ENCODE peak calls at places on chromosomes 6 and 20, in eight cellular contexts. F is tibial artery, D is IMR-90, R is PC-3, V is psoas muscle, S is ascending aorta, B is breast epithelium, Q is thoracic aorta. N is an unnamed sample.

GRCh38 chr6:25248100-25248499 is 31.1 kb upstream of the CARMIL1 start:
- DNase-seq in F (no peak), D (peak; percentile 66), R (peak; percentile 36), V (no peak), S (no peak), B (no peak), Q (no peak), N (no peak)

GRCh38 chr6:35385457-35386202 is 43.3 kb downstream of the PPARD start:
- DNase-seq in F (no peak), D (no peak), R (no peak), V (peak; percentile 71), S (no peak), B (no peak), Q (no peak), N (no peak)

GRCh38 chr6:2875840-2876207 is 27.3 kb downstream of the SERPINB9 start:
- DNase-seq in F (no peak), D (no peak), R (no peak), V (peak; percentile 65), S (no peak), B (no peak), Q (no peak), N (no peak)

GRCh38 chr20:19460386-19460785 is 247.9 kb downstream of the SLC24A3 start:
- DNase-seq in F (no peak), D (peak; percentile 4), R (peak; percentile 24), V (no peak), S (no peak), B (no peak), Q (no peak), N (no peak)

GRCh38 chr6:26216886-26217713 is 129.9 kb downstream of the HFE start:
- DNase-seq in F (peak; percentile 92), D (peak; percentile 90), R (no peak), V (peak; percentile 85), S (peak; percentile 96), B (peak; percentile 87), Q (peak; percentile 53), N (peak; percentile 82)

GRCh38 chr6:52284131-52284459 is 447 bp downstream of the MCM3 start:
- DNase-seq in F (no peak), D (peak; percentile 10), R (peak; percentile 47), V (peak; percentile 54), S (peak; percentile 67), B (peak; percentile 26), Q (no peak), N (no peak)

GRCh38 chr20:49367113-49367512 is 89.3 kb upstream of the ZNFX1 start:
- DNase-seq in F (no peak), D (no peak), R (no peak), V (no peak), S (no peak), B (no peak), Q (no peak), N (no peak)

GRCh38 chr20:62900052-62900691 is 26.1 kb downstream of the DIDO1 start:
- DNase-seq in F (peak; percentile 84), D (peak; percentile 64), R (peak; percentile 74), V (peak; percentile 87), S (peak; percentile 85), B (peak; percentile 78), Q (no peak), N (peak; percentile 68)

GRCh38 chr20:24634855-24635254 is 165.4 kb downstream of the SYNDIG1 start:
- DNase-seq in F (no peak), D (peak; percentile 94), R (peak; percentile 73), V (no peak), S (peak; percentile 58), B (no peak), Q (no peak), N (peak; percentile 91)

GRCh38 chr6:28683945-28684538 is 158.4 kb downstream of the GPX5 start:
- DNase-seq in F (no peak), D (peak; percentile 34), R (peak; percentile 70), V (no peak), S (no peak), B (no peak), Q (no peak), N (no peak)

GRCh38 chr20:59462249-59462648 is 142.1 kb upstream of the PHACTR3 start:
- DNase-seq in F (no peak), D (no peak), R (no peak), V (no peak), S (no peak), B (no peak), Q (no peak), N (no peak)

GRCh38 chr6:25034477-25034876 is 98.7 kb upstream of the RIPOR2 start:
- DNase-seq in F (no peak), D (no peak), R (no peak), V (no peak), S (no peak), B (no peak), Q (no peak), N (no peak)

GRCh38 chr6:105429676-105430075 is 26.8 kb upstream of the PREP start:
- DNase-seq in F (no peak), D (peak; percentile 74), R (no peak), V (no peak), S (no peak), B (no peak), Q (no peak), N (no peak)

GRCh38 chr20:38130687-38131587 is 34.1 kb downstream of the TGM2 start:
- DNase-seq in F (peak; percentile 63), D (no peak), R (no peak), V (peak; percentile 26), S (no peak), B (no peak), Q (no peak), N (no peak)

GRCh38 chr20:49259799-49260198 is 18.1 kb downstream of the ZNFX1 start:
- DNase-seq in F (no peak), D (no peak), R (no peak), V (no peak), S (no peak), B (no peak), Q (no peak), N (no peak)

GRCh38 chr6:132684267-132684666 is 25.3 kb upstream of the TAAR1 start:
- DNase-seq in F (no peak), D (peak; percentile 34), R (no peak), V (no peak), S (no peak), B (no peak), Q (no peak), N (no peak)

GRCh38 chr20:22863881-22864280 is 171.2 kb upstream of the SSTR4 start:
- DNase-seq in F (no peak), D (no peak), R (no peak), V (no peak), S (no peak), B (no peak), Q (no peak), N (no peak)

GRCh38 chr6:16206595-16207037 is 31.8 kb upstream of the GMPR start:
- DNase-seq in F (no peak), D (peak; percentile 87), R (peak; percentile 87), V (no peak), S (peak; percentile 88), B (peak; percentile 64), Q (peak; percentile 50), N (peak; percentile 48)

DNA sequence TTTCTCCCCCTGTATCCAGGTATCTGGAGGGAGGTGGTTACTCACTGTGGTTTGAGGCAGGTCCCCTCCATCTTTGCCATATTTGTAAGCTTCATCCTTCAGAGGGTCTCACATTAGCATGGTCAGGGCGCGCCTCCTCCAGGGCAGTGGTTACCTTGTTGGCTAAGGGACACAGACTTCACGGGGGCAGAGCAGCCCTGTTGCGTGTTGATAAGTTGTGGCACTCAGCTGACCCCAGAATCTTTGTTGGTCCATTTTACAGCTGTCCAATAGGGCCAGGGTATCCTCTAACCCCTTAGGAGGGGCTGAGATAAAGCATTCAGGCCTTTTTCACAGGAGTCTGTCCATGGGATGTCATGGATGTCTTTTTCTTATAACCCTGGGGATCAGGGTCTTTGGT is 89.5 kb upstream of the RNF24 start:
- DNase-seq in F (no peak), D (no peak), R (no peak), V (no peak), S (peak; percentile 43), B (no peak), Q (no peak), N (no peak)
- H3K4me3 ChIP-seq in F (no peak overlapping the region), D (no peak overlapping the region), R (no peak overlapping the region), V (no peak overlapping the region), S (no peak overlapping the region), B (no peak overlapping the region), Q (no peak overlapping the region), N (no peak overlapping the region)

DNA sequence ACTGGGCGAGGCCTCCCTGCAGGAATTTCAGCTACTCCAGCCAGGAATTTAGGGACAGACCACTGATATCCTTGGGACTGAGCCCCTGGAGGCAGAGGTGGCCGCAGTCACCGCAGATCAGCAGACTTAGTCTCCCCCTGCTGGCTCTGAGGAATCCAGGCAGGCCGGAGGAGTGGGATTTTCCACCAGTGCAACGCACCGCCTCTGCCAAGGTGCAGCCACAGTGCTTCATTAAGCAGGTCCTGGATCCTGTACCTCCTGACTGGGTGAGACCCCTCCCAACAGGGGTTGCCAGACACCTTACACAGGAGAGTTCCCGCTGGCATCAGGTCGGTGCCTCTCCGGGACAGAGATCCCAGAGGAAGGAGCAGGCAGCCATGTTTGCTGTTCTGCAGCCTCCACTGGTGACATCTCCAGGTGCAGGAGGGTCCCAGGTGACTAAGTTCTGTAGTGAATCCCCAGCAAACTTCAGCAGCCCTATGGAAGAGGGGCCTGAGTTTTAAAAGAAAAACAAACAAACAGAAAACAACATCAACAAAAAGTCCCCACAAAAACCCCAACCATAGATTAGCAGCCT is 515.2 kb downstream of the FRK start:
- DNase-seq in F (no peak), D (no peak), R (peak; percentile 42), V (peak; percentile 52), S (no peak), B (no peak), Q (no peak), N (no peak)
- TF ChIP-seq CTCF in F (no peak), D (peak; percentile 19), R (peak; percentile 54), V (no peak), S (no peak), B (no peak), Q (peak; percentile 37), N (no peak)

GRCh38 chr20:3735768-3736167 is 3.3 kb downstream of the HSPA12B start:
- DNase-seq in F (no peak), D (no peak), R (no peak), V (no peak), S (no peak), B (no peak), Q (no peak), N (no peak)

GRCh38 chr20:3734111-3734843 is 1.8 kb downstream of the HSPA12B start:
- DNase-seq in F (no peak), D (no peak), R (no peak), V (peak; percentile 63), S (no peak), B (no peak), Q (no peak), N (no peak)

GRCh38 chr20:3731944-3732326 is 550 bp upstream of the HSPA12B start:
- DNase-seq in F (no peak), D (no peak), R (no peak), V (peak; percentile 48), S (no peak), B (no peak), Q (no peak), N (no peak)

GRCh38 chr20:3732327-3733118 is at the start of gene HSPA12B:
- DNase-seq in F (no peak), D (no peak), R (no peak), V (peak; percentile 51), S (no peak), B (no peak), Q (no peak), N (no peak)

GRCh38 chr20:3733119-3733995 is 872 bp downstream of the HSPA12B start:
- DNase-seq in F (no peak), D (no peak), R (no peak), V (peak; percentile 55), S (no peak), B (no peak), Q (no peak), N (no peak)
- H3K4me3 ChIP-seq in F (peak overlapping the region; percentile 29), D (no peak overlapping the region), R (no peak overlapping the region), V (peak overlapping the region; percentile 64), S (no peak overlapping the region), B (peak overlapping the region; percentile 51), Q (peak overlapping the region; percentile 52), N (peak overlapping the region; percentile 45)

GRCh38 chr6:92292067-92292466 is 1127.3 kb downstream of the EPHA7 start:
- DNase-seq in F (no peak), D (no peak), R (no peak), V (no peak), S (no peak), B (no peak), Q (no peak), N (no peak)
- TF ChIP-seq CTCF in F (no peak), D (no peak), R (no peak), V (no peak), S (no peak), B (no peak), Q (no peak), N (no peak)